ENCODE peak calls at places on chromosomes 12 and 14, in ten cellular contexts. A is small intestine, S is astrocyte, C is ascending aorta, X is HAP-1, L is fibroblast of lung, E is sigmoid colon, H is suprapubic skin, N is MM.1S, V is aorta. M is an unnamed sample. For H3K27me3 and H3K4me1, the result is how much of the 10 kb centered on the place peaks cover.

GRCh38 chr12:50545783-50546182 is 41.0 kb downstream of the DIP2B start:
- DNase-seq in A (peak), S (no peak), C (no peak), X (peak), L (peak), E (no peak), H (no peak), N (no peak), V (no peak), M (no peak)

GRCh38 chr12:16184691-16185090 is 92.8 kb downstream of the SLC15A5 start:
- DNase-seq in A (no peak), S (no peak), C (no peak), X (no peak), L (no peak), E (no peak), H (no peak), N (no peak), V (no peak), M (no peak)

GRCh38 chr14:68976160-68977067 is 2.7 kb downstream of the ACTN1 start:
- DNase-seq in A (peak), S (no peak), C (peak), X (no peak), L (peak), E (peak), H (peak), N (no peak), V (peak), M (no peak)

GRCh38 chr14:50961606-50962259 is 17.4 kb upstream of the PYGL start:
- DNase-seq in A (no peak), S (peak), C (no peak), X (peak), L (peak), E (no peak), H (no peak), N (no peak), V (no peak), M (no peak)

GRCh38 chr14:65281991-65282908 is 130.3 kb upstream of the FUT8 start:
- DNase-seq in A (no peak), S (peak), C (no peak), X (peak), L (peak), E (no peak), H (no peak), N (peak), V (no peak), M (no peak)

GRCh38 chr14:101241147-101241546 is 320.1 kb upstream of the DIO3 start:
- DNase-seq in A (no peak), S (no peak), C (no peak), X (no peak), L (no peak), E (no peak), H (no peak), N (no peak), V (no peak), M (no peak)

GRCh38 chr12:124866883-124867232 is 3.2 kb upstream of the SCARB1 start:
- DNase-seq in A (no peak), S (no peak), C (no peak), X (no peak), L (no peak), E (no peak), H (no peak), N (no peak), V (no peak), M (no peak)

GRCh38 chr12:18151036-18151435 is 61.0 kb upstream of the RERGL start:
- DNase-seq in A (no peak), S (no peak), C (no peak), X (no peak), L (no peak), E (no peak), H (no peak), N (no peak), V (no peak), M (no peak)

GRCh38 chr12:124498870-124499753 is 68.3 kb downstream of the NCOR2 start:
- DNase-seq in A (no peak), S (peak), C (no peak), X (no peak), L (peak), E (no peak), H (no peak), N (no peak), V (no peak), M (no peak)

GRCh38 chr14:99733551-99734405 is 49.7 kb downstream of the CYP46A1 start:
- DNase-seq in A (no peak), S (no peak), C (peak), X (no peak), L (no peak), E (peak), H (peak), N (no peak), V (peak), M (no peak)

GRCh38 chr12:5956987-5957386 is 11.9 kb upstream of the ANO2 start:
- DNase-seq in A (no peak), S (no peak), C (no peak), X (no peak), L (no peak), E (no peak), H (no peak), N (no peak), V (no peak), M (no peak)

GRCh38 chr12:118035194-118036041 is 18.9 kb downstream of the RFC5 start:
- DNase-seq in A (peak), S (no peak), C (no peak), X (peak), L (peak), E (no peak), H (no peak), N (peak), V (no peak), M (no peak)

GRCh38 chr12:109807954-109808353 is 25.2 kb downstream of the TRPV4 start:
- DNase-seq in A (no peak), S (no peak), C (no peak), X (no peak), L (no peak), E (no peak), H (no peak), N (no peak), V (no peak), M (no peak)

GRCh38 chr12:101839324-101840283 is 8.8 kb upstream of the GNPTAB start:
- DNase-seq in A (peak), S (no peak), C (peak), X (peak), L (peak), E (peak), H (no peak), N (peak), V (peak), M (no peak)

GRCh38 chr12:108117163-108117849 is 11.8 kb upstream of the WSCD2 start:
- DNase-seq in A (no peak), S (no peak), C (no peak), X (no peak), L (no peak), E (no peak), H (no peak), N (no peak), V (no peak), M (no peak)

GRCh38 chr12:108714866-108715265 is 16.5 kb downstream of the CORO1C start:
- DNase-seq in A (no peak), S (no peak), C (no peak), X (no peak), L (no peak), E (no peak), H (no peak), N (no peak), V (no peak), M (no peak)

GRCh38 chr14:52117433-52117832 is 48.6 kb upstream of the NID2 start:
- DNase-seq in A (no peak), S (no peak), C (no peak), X (no peak), L (no peak), E (no peak), H (no peak), N (no peak), V (no peak), M (no peak)

GRCh38 chr12:127143020-127143419 is 1124.0 kb upstream of the TMEM132C start:
- DNase-seq in A (no peak), S (no peak), C (no peak), X (no peak), L (no peak), E (no peak), H (no peak), N (no peak), V (no peak), M (peak)

GRCh38 chr14:35416108-35416750 is 11.7 kb upstream of the NFKBIA start:
- DNase-seq in A (no peak), S (no peak), C (no peak), X (no peak), L (peak), E (no peak), H (no peak), N (peak), V (no peak), M (no peak)

GRCh38 chr12:18808221-18808620 is 70.3 kb downstream of the CAPZA3 start:
- DNase-seq in A (no peak), S (no peak), C (no peak), X (no peak), L (no peak), E (no peak), H (no peak), N (no peak), V (no peak), M (no peak)

GRCh38 chr12:77131977-77132490 is 66.7 kb upstream of the E2F7 start:
- DNase-seq in A (no peak), S (no peak), C (no peak), X (no peak), L (no peak), E (no peak), H (no peak), N (no peak), V (no peak), M (no peak)

GRCh38 chr14:68583527-68584275 is 209.2 kb downstream of the ZFP36L1 start:
- DNase-seq in A (no peak), S (no peak), C (no peak), X (no peak), L (no peak), E (no peak), H (no peak), N (no peak), V (no peak), M (no peak)

GRCh38 chr14:52266179-52266578 is 1.3 kb upstream of the PTGDR start:
- DNase-seq in A (no peak), S (peak), C (peak), X (peak), L (peak), E (peak), H (no peak), N (no peak), V (no peak), M (no peak)

GRCh38 chr12:102050660-102051430 is 10.9 kb downstream of the WASHC3 start:
- DNase-seq in A (no peak), S (no peak), C (no peak), X (no peak), L (no peak), E (no peak), H (no peak), N (no peak), V (no peak), M (no peak)

GRCh38 chr12:121009744-121010143 is 6.5 kb downstream of the C12orf43 start:
- DNase-seq in A (peak), S (peak), C (no peak), X (peak), L (peak), E (no peak), H (no peak), N (no peak), V (no peak), M (no peak)

GRCh38 chr14:103528512-103529382 is at the start of gene TRMT61A:
- DNase-seq in A (peak), S (peak), C (peak), X (peak), L (peak), E (peak), H (peak), N (peak), V (peak), M (peak)

GRCh38 chr14:89139404-89140247 is 277.4 kb downstream of the FOXN3 start:
- DNase-seq in A (no peak), S (no peak), C (no peak), X (peak), L (peak), E (no peak), H (no peak), N (no peak), V (no peak), M (no peak)

GRCh38 chr14:32933943-32934890 is 4.5 kb upstream of the NPAS3 start:
- DNase-seq in A (no peak), S (peak), C (no peak), X (peak), L (peak), E (peak), H (no peak), N (no peak), V (peak), M (no peak)

GRCh38 chr14:68521557-68521901 is 271.3 kb downstream of the ZFP36L1 start:
- DNase-seq in A (no peak), S (no peak), C (no peak), X (no peak), L (no peak), E (no peak), H (peak), N (no peak), V (no peak), M (no peak)

GRCh38 chr12:56267443-56268071 is 815 bp downstream of the COQ10A start:
- DNase-seq in A (no peak), S (no peak), C (no peak), X (peak), L (no peak), E (peak), H (no peak), N (no peak), V (no peak), M (no peak)

GRCh38 chr12:53798575-53798974 is 46.8 kb upstream of the CISTR start:
- DNase-seq in A (no peak), S (no peak), C (no peak), X (no peak), L (no peak), E (no peak), H (no peak), N (no peak), V (no peak), M (no peak)

GRCh38 chr14:77593501-77593911 is 22.9 kb downstream of the SPTLC2 start:
- DNase-seq in A (peak), S (peak), C (no peak), X (no peak), L (peak), E (no peak), H (no peak), N (no peak), V (no peak), M (no peak)

GRCh38 chr14:104592785-104593184 is 11.8 kb downstream of the TMEM179 start:
- DNase-seq in A (no peak), S (no peak), C (no peak), X (no peak), L (no peak), E (no peak), H (no peak), N (no peak), V (no peak), M (no peak)

GRCh38 chr14:68249534-68250517 is 430.2 kb downstream of the RAD51B start:
- DNase-seq in A (no peak), S (peak), C (no peak), X (no peak), L (peak), E (no peak), H (no peak), N (no peak), V (no peak), M (no peak)

GRCh38 chr12:95943231-95943842 is at the start of gene AMDHD1:
- DNase-seq in A (peak), S (peak), C (peak), X (peak), L (peak), E (peak), H (no peak), N (peak), V (peak), M (no peak)

DNA sequence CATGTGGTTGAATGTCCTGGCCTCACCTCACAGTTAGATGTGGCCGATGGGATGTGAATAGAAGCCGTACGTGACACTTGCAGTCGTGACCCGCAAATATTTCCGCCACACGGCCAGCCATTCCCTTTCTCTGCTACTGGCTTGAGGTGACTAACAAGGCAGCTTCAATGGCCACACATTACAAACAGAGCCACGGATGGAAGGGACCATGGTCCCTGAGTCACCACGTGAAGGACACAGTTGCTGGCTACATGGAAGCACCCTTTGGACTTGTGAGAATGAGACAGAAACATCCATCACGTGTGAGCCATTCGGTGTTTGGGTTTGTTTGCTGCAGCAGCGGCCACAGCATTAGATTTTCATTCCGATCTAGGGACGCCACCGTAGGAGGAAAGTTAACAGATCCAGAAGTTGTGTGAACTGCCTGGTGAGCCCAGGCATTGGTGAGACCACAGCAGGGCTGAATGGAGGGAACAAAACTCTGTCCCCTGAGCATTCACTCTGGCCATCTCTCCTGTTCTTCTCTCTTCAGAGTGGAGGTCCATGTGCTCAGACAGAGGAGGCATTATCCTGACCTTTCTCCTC is 33.5 kb upstream of the ADGRD1 start:
- DNase-seq in A (no peak), S (no peak), C (no peak), X (no peak), L (no peak), E (no peak), H (no peak), N (no peak), V (no peak), M (no peak)
- H3K27me3 ChIP-seq in A (under half), S (under half), C (under half), X (under half), L (under half), E (under half), H (under half), N (under half), V (under half), M (under half)

DNA sequence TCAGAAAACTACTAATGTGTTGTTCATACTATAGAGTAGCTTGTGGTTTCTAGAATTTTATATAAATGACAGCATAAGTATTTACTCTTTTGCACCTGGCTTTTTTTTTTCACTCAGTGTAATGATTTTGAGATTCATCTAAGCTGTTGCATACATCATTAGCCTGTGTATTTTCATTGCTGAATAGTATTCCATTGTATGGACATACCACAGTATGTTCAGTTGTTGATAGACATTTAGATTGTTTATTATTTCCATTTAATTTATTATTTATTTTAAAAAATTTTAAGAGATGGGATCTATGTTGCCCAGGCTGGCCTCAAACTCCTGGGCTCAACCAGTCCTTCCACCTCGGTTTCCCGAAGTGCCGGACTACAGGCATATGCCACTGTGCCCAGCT is 80.0 kb downstream of the IFT43 start:
- DNase-seq in A (no peak), S (no peak), C (no peak), X (no peak), L (no peak), E (no peak), H (no peak), N (no peak), V (no peak), M (no peak)
- H3K4me3 ChIP-seq in A (no peak), S (no peak), C (no peak), X (no peak), L (no peak), E (no peak), H (no peak), N (no peak), V (no peak), M (no peak)

GRCh38 chr14:23069413-23069806 is 12.1 kb upstream of the CDH24 start:
- DNase-seq in A (no peak), S (no peak), C (no peak), X (no peak), L (no peak), E (no peak), H (peak), N (no peak), V (no peak), M (no peak)

GRCh38 chr14:23066855-23067744 is 9.8 kb upstream of the CDH24 start:
- DNase-seq in A (no peak), S (no peak), C (peak), X (no peak), L (no peak), E (no peak), H (peak), N (no peak), V (no peak), M (no peak)

GRCh38 chr14:23068792-23069412 is 11.6 kb upstream of the CDH24 start:
- DNase-seq in A (peak), S (peak), C (peak), X (peak), L (peak), E (peak), H (peak), N (peak), V (peak), M (no peak)

GRCh38 chr14:23066368-23066767 is 9.0 kb upstream of the CDH24 start:
- DNase-seq in A (no peak), S (no peak), C (no peak), X (no peak), L (no peak), E (no peak), H (no peak), N (no peak), V (no peak), M (no peak)

DNA sequence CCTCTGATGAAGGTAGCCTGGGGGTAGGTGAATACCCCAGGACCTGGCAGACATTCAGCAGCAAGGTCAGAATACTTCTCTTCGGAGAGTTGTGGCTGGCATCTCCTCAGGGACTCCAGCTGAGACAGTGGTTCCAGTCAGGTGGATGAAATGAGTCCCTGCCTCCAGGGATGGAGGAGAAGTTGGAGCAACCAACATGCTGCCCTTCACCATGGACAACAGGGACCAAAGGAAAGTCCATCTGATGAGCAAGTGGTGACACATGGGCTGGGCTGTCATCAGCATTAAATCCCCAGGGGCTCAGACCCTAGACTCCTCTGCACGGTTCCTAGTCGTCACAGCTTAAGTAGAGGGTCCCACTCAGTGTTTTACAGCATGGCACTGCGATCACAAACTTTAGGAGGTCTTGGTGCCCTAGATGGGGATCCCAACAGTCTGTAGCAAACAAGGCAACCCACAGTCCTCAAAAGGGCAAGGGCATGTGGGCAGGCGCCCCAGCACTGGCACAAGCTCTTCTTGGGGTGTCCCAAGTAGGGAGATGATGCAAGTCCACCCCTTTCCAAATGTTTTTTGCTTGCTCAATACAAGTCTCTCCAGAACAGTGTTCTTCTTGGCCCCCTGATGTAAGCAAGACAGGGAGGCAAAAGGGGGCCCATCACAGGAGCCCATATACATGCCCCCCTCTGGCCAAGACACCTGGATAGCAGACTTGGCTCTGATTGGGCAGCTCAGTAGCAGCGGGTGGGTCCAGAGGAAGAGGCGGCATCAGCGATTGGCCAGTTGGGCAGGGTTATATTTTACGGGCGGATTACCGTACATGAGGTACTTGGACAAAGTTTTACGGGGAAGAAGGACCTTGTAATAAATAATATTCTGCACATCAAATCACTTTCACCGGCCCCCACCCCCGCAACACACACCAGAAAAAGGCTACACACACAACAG is 10.8 kb upstream of the CDH24 start:
- DNase-seq in A (no peak), S (no peak), C (peak), X (no peak), L (no peak), E (no peak), H (peak), N (no peak), V (no peak), M (no peak)
- H3K4me1 ChIP-seq in A (under half), S (under half), C (under half), X (under half), L (under half), E (under half), H (half or more), N (under half), V (under half), M (under half)

GRCh38 chr14:97408937-97409860 is 612.0 kb downstream of the VRK1 start:
- DNase-seq in A (peak), S (no peak), C (no peak), X (no peak), L (no peak), E (no peak), H (no peak), N (peak), V (no peak), M (no peak)

GRCh38 chr14:97411938-97412612 is 614.9 kb downstream of the VRK1 start:
- DNase-seq in A (no peak), S (no peak), C (no peak), X (no peak), L (no peak), E (no peak), H (no peak), N (no peak), V (no peak), M (no peak)

GRCh38 chr14:97410667-97411286 is 613.6 kb downstream of the VRK1 start:
- DNase-seq in A (peak), S (no peak), C (no peak), X (no peak), L (no peak), E (no peak), H (no peak), N (no peak), V (no peak), M (no peak)

GRCh38 chr14:97407701-97408407 is 610.7 kb downstream of the VRK1 start:
- DNase-seq in A (no peak), S (no peak), C (no peak), X (no peak), L (no peak), E (no peak), H (no peak), N (no peak), V (no peak), M (no peak)

GRCh38 chr14:97408503-97408902 is 611.3 kb downstream of the VRK1 start:
- DNase-seq in A (no peak), S (no peak), C (no peak), X (no peak), L (no peak), E (no peak), H (no peak), N (no peak), V (no peak), M (no peak)
- H3K27me3 ChIP-seq in A (under half), S (under half), C (under half), X (under half), L (under half), E (under half), H (under half), N (under half), V (under half), M (under half)